ENCODE peak calls at places on chromosomes 4 and X, in four cellular contexts. Q is fibroblast of mammary gland, C is GM10248, Z is mesothelial cell of epicardium. V is an unnamed sample.

GRCh38 chrX:103919336-103919682 is 43.1 kb upstream of the TMSB15B start:
- DNase-seq in Q (peak), C (peak), Z (no peak), V (no peak)

GRCh38 chr4:27728892-27729291 is 868.3 kb downstream of the STIM2 start:
- DNase-seq in Q (no peak), C (no peak), Z (no peak), V (no peak)

GRCh38 chrX:68332156-68332823 is 101.0 kb downstream of the OPHN1 start:
- DNase-seq in Q (peak), C (no peak), Z (no peak), V (no peak)

GRCh38 chr4:162706677-162707076 is 460.0 kb downstream of the NAF1 start:
- DNase-seq in Q (no peak), C (no peak), Z (no peak), V (no peak)

GRCh38 chr4:48141048-48141447 is 7.0 kb upstream of the TXK start:
- DNase-seq in Q (peak), C (peak), Z (no peak), V (no peak)

GRCh38 chrX:38800981-38801845 is at the start of gene MID1IP1:
- DNase-seq in Q (peak), C (peak), Z (peak), V (peak)

GRCh38 chrX:49250066-49250465 is 14.4 kb downstream of the FOXP3 start:
- DNase-seq in Q (no peak), C (no peak), Z (no peak), V (no peak)

GRCh38 chr4:184503869-184504300 is 29.5 kb upstream of the IRF2 start:
- DNase-seq in Q (peak), C (no peak), Z (no peak), V (no peak)

GRCh38 chr4:146458594-146458993 is 63.1 kb downstream of the SLC10A7 start:
- DNase-seq in Q (no peak), C (peak), Z (no peak), V (no peak)

GRCh38 chr4:51853027-51853682 is 10.2 kb downstream of the DCUN1D4 start:
- DNase-seq in Q (no peak), C (no peak), Z (no peak), V (no peak)

GRCh38 chr4:182062936-182063335 is 180.3 kb upstream of the TENM3 start:
- DNase-seq in Q (peak), C (no peak), Z (no peak), V (no peak)

GRCh38 chr4:144820115-144820514 is 174.2 kb downstream of the HHIP start:
- DNase-seq in Q (peak), C (no peak), Z (no peak), V (no peak)

GRCh38 chr4:167233523-167234387 is 539 bp downstream of the SPOCK3 start:
- DNase-seq in Q (peak), C (peak), Z (no peak), V (no peak)

GRCh38 chr4:17232575-17233253 is 279.2 kb downstream of the QDPR start:
- DNase-seq in Q (peak), C (no peak), Z (no peak), V (no peak)

GRCh38 chrX:132390817-132391216 is 98.0 kb downstream of the MBNL3 start:
- DNase-seq in Q (no peak), C (no peak), Z (no peak), V (no peak)

GRCh38 chrX:2691543-2692220 is 587 bp downstream of the CD99 start:
- DNase-seq in Q (peak), C (peak), Z (no peak), V (no peak)

GRCh38 chrX:22404297-22404696 is 131.6 kb downstream of the CBLL2 start:
- DNase-seq in Q (no peak), C (no peak), Z (no peak), V (no peak)

GRCh38 chr4:136121431-136121830 is 1410.9 kb downstream of the PCDH18 start:
- DNase-seq in Q (no peak), C (no peak), Z (no peak), V (no peak)

GRCh38 chrX:120446503-120446902 is 22.6 kb downstream of the LAMP2 start:
- DNase-seq in Q (peak), C (no peak), Z (no peak), V (no peak)

GRCh38 chr4:100891808-100892207 is 374.0 kb upstream of the EMCN start:
- DNase-seq in Q (no peak), C (no peak), Z (no peak), V (no peak)

GRCh38 chrX:110317079-110317819 is 636 bp downstream of the AMMECR1 start:
- DNase-seq in Q (peak), C (peak), Z (peak), V (peak)

GRCh38 chr4:123125477-123125876 is 203.1 kb upstream of the NUDT6 start:
- DNase-seq in Q (no peak), C (no peak), Z (no peak), V (no peak)

GRCh38 chr4:123121241-123121907 is 199.0 kb upstream of the NUDT6 start:
- DNase-seq in Q (peak), C (no peak), Z (no peak), V (no peak)

GRCh38 chr4:123127865-123128264 is 205.5 kb upstream of the NUDT6 start:
- DNase-seq in Q (no peak), C (no peak), Z (no peak), V (no peak)

DNA sequence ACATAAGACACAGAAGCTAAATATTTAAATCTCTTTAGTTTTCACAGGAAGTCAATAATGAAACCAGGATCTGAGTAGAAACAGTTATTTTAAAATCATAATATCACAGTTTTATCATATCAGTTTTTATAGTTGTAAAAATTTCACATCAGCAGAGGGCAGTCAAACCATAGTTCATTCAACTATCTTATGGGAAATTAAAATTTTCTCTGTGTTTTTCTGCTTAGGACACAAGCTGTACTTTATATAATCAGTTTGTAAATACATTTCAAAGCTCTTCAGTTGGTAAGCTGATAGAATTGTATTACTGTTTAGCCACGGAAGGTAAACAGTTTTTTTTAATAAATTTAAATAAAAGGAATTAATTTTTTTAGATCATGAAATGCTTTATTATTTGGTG is 204.8 kb upstream of the NUDT6 start:
- DNase-seq in Q (peak), C (no peak), Z (no peak), V (no peak)
- TF ChIP-seq CTCF in Q (no peak), C (no peak), Z (peak), V (peak)

GRCh38 chr4:165209796-165210195 is 2.4 kb downstream of the KLHL2 start:
- DNase-seq in Q (no peak), C (no peak), Z (no peak), V (no peak)

GRCh38 chr4:165208741-165209388 is 1.5 kb downstream of the KLHL2 start:
- DNase-seq in Q (peak), C (no peak), Z (no peak), V (no peak)

GRCh38 chr4:165208322-165208652 is 926 bp downstream of the KLHL2 start:
- DNase-seq in Q (no peak), C (no peak), Z (no peak), V (no peak)

GRCh38 chr4:165207016-165207430 is 338 bp upstream of the KLHL2 start:
- DNase-seq in Q (peak), C (peak), Z (no peak), V (no peak)

GRCh38 chr4:165207431-165208321 is at the start of gene KLHL2:
- DNase-seq in Q (peak), C (peak), Z (peak), V (peak)
- TF ChIP-seq CTCF in Q (no peak), C (no peak), Z (no peak), V (no peak)

GRCh38 chrX:37060999-37061398 is 52.8 kb downstream of the FAM47C start:
- DNase-seq in Q (peak), C (peak), Z (no peak), V (no peak)
- TF ChIP-seq CTCF in Q (peak), C (peak), Z (peak), V (peak)

GRCh38 chr4:113979973-113980615 is 647 bp upstream of the ARSJ start:
- DNase-seq in Q (no peak), C (no peak), Z (no peak), V (no peak)
- TF ChIP-seq CTCF in Q (no peak), C (no peak), Z (no peak), V (no peak)

GRCh38 chr4:46937493-46937892 is 28.4 kb upstream of the COX7B2 start:
- DNase-seq in Q (peak), C (no peak), Z (no peak), V (no peak)
- TF ChIP-seq CTCF in Q (peak), C (no peak), Z (peak), V (peak)

DNA sequence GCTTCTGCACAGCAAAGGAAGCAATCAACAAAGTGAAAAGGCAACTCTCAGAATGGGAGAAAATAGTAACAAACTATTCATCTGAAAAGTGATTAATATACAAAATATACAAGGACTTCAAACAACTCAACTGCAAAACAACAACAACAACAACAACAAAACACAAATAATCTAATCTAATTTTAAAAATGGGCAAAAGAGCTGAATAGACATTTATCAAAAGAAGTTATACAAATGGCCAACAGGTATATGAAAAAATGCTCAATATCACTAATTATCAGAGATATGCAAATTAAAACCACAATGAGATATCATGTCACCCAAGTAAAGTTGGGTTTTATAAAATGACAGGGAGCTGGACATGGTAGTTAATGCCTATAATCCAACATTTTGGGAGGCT is 602.8 kb upstream of the DIAPH2 start:
- DNase-seq in Q (no peak), C (no peak), Z (no peak), V (no peak)
- TF ChIP-seq CTCF in Q (no peak), C (no peak), Z (no peak), V (no peak)